ENCODE peak calls at places on chromosomes 6 and 20, in eight cellular contexts. One of them, this sample, is unnamed.

GRCh38 chr6:144036064-144036873 is 28.2 kb upstream of the PLAGL1 start:
- DNase-seq in body of pancreas: peak; percentile 17
- DNase-seq in right lobe of liver: no peak
- DNase-seq in BJ: peak; percentile 32
- DNase-seq in transverse colon: peak; percentile 43
- DNase-seq in lower leg skin: peak; percentile 27
- DNase-seq in pancreas: no peak
- DNase-seq in bronchial epithelial cell: peak; percentile 8
- DNase-seq in this sample: peak; percentile 13

GRCh38 chr20:7790189-7790588 is 150.1 kb downstream of the HAO1 start:
- DNase-seq in body of pancreas: no peak
- DNase-seq in right lobe of liver: no peak
- DNase-seq in BJ: no peak
- DNase-seq in transverse colon: no peak
- DNase-seq in lower leg skin: no peak
- DNase-seq in pancreas: no peak
- DNase-seq in bronchial epithelial cell: peak; percentile 39
- DNase-seq in this sample: no peak

GRCh38 chr6:35400901-35401311 is 51.2 kb upstream of the FANCE start:
- DNase-seq in body of pancreas: peak; percentile 63
- DNase-seq in right lobe of liver: no peak
- DNase-seq in BJ: no peak
- DNase-seq in transverse colon: peak; percentile 47
- DNase-seq in lower leg skin: no peak
- DNase-seq in pancreas: peak; percentile 68
- DNase-seq in bronchial epithelial cell: peak; percentile 100
- DNase-seq in this sample: no peak

GRCh38 chr6:69090132-69090531 is 455.1 kb downstream of the ADGRB3 start:
- DNase-seq in body of pancreas: no peak
- DNase-seq in right lobe of liver: no peak
- DNase-seq in BJ: peak; percentile 86
- DNase-seq in transverse colon: no peak
- DNase-seq in lower leg skin: no peak
- DNase-seq in pancreas: no peak
- DNase-seq in bronchial epithelial cell: peak; percentile 29
- DNase-seq in this sample: no peak

GRCh38 chr6:20581070-20581469 is 46.8 kb downstream of the CDKAL1 start:
- DNase-seq in body of pancreas: no peak
- DNase-seq in right lobe of liver: no peak
- DNase-seq in BJ: no peak
- DNase-seq in transverse colon: no peak
- DNase-seq in lower leg skin: no peak
- DNase-seq in pancreas: no peak
- DNase-seq in bronchial epithelial cell: no peak
- DNase-seq in this sample: no peak

GRCh38 chr6:35048031-35048613 is 93.0 kb downstream of the TCP11 start:
- DNase-seq in body of pancreas: peak; percentile 47
- DNase-seq in right lobe of liver: no peak
- DNase-seq in BJ: no peak
- DNase-seq in transverse colon: no peak
- DNase-seq in lower leg skin: no peak
- DNase-seq in pancreas: no peak
- DNase-seq in bronchial epithelial cell: no peak
- DNase-seq in this sample: no peak

GRCh38 chr6:122365775-122366403 is 33.6 kb upstream of the HSF2 start:
- DNase-seq in body of pancreas: no peak
- DNase-seq in right lobe of liver: no peak
- DNase-seq in BJ: no peak
- DNase-seq in transverse colon: no peak
- DNase-seq in lower leg skin: no peak
- DNase-seq in pancreas: no peak
- DNase-seq in bronchial epithelial cell: peak; percentile 50
- DNase-seq in this sample: no peak

GRCh38 chr6:15386110-15386755 is 140.4 kb downstream of the JARID2 start:
- DNase-seq in body of pancreas: no peak
- DNase-seq in right lobe of liver: no peak
- DNase-seq in BJ: no peak
- DNase-seq in transverse colon: no peak
- DNase-seq in lower leg skin: no peak
- DNase-seq in pancreas: no peak
- DNase-seq in bronchial epithelial cell: no peak
- DNase-seq in this sample: no peak

GRCh38 chr6:15106958-15107643 is 138.8 kb upstream of the JARID2 start:
- DNase-seq in body of pancreas: no peak
- DNase-seq in right lobe of liver: no peak
- DNase-seq in BJ: no peak
- DNase-seq in transverse colon: no peak
- DNase-seq in lower leg skin: no peak
- DNase-seq in pancreas: no peak
- DNase-seq in bronchial epithelial cell: no peak
- DNase-seq in this sample: no peak

GRCh38 chr6:11428351-11428750 is 109.2 kb upstream of the TMEM170B start:
- DNase-seq in body of pancreas: no peak
- DNase-seq in right lobe of liver: no peak
- DNase-seq in BJ: no peak
- DNase-seq in transverse colon: no peak
- DNase-seq in lower leg skin: no peak
- DNase-seq in pancreas: no peak
- DNase-seq in bronchial epithelial cell: no peak
- DNase-seq in this sample: peak; percentile 53

GRCh38 chr6:169230923-169231789 is 22.5 kb downstream of the THBS2 start:
- DNase-seq in body of pancreas: no peak
- DNase-seq in right lobe of liver: peak; percentile 26
- DNase-seq in BJ: no peak
- DNase-seq in transverse colon: no peak
- DNase-seq in lower leg skin: peak; percentile 12
- DNase-seq in pancreas: no peak
- DNase-seq in bronchial epithelial cell: no peak
- DNase-seq in this sample: no peak

GRCh38 chr20:31663838-31664695 is 26.4 kb downstream of the COX4I2 start:
- DNase-seq in body of pancreas: peak; percentile 77
- DNase-seq in right lobe of liver: peak; percentile 85
- DNase-seq in BJ: no peak
- DNase-seq in transverse colon: peak; percentile 77
- DNase-seq in lower leg skin: no peak
- DNase-seq in pancreas: no peak
- DNase-seq in bronchial epithelial cell: no peak
- DNase-seq in this sample: no peak

GRCh38 chr6:32664827-32665362 is 1.6 kb downstream of the HLA-DQB1 start:
- DNase-seq in body of pancreas: no peak
- DNase-seq in right lobe of liver: no peak
- DNase-seq in BJ: no peak
- DNase-seq in transverse colon: peak; percentile 40
- DNase-seq in lower leg skin: no peak
- DNase-seq in pancreas: no peak
- DNase-seq in bronchial epithelial cell: no peak
- DNase-seq in this sample: peak; percentile 83

GRCh38 chr6:42315991-42316378 is 98.3 kb upstream of the MRPS10 start:
- DNase-seq in body of pancreas: peak; percentile 51
- DNase-seq in right lobe of liver: no peak
- DNase-seq in BJ: peak; percentile 91
- DNase-seq in transverse colon: peak; percentile 18
- DNase-seq in lower leg skin: no peak
- DNase-seq in pancreas: no peak
- DNase-seq in bronchial epithelial cell: peak; percentile 92
- DNase-seq in this sample: peak; percentile 56

DNA sequence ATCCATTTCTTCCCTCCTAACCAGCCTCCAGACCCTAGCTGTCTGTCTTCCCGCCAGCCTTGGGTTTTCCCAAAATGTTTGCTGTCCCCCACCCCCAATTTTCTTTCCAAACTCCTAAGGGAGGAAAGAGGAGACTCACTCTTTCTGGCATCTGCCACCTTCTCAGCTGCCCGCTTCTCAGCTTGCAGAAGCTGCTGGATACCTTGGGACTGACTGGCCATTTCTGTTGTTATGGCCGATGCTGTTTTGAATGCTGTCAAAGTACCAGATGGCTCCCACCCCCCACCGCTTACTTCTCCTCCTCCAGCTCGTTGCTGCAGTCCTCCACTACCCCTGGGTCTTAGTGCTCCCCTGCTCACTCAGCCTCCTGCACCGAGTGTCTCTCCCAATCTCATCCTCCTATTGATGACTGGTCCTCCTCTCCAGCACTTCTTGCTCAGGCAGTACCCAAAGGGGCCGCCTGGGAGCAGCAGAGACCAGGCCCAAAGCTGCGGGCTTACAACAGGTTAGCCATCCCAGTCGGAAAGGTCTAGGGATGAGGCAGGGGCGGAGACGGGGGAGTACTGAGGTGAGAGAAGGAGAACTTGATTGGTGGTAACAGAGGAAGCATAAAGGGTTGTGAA is at the start of gene ATP6V1G2:
- DNase-seq in body of pancreas: peak; percentile 90
- DNase-seq in right lobe of liver: peak; percentile 91
- DNase-seq in BJ: peak; percentile 62
- DNase-seq in transverse colon: peak; percentile 94
- DNase-seq in lower leg skin: peak; percentile 90
- DNase-seq in pancreas: peak; percentile 90
- DNase-seq in bronchial epithelial cell: peak; percentile 91
- DNase-seq in this sample: peak; percentile 93
- H3K4me3 ChIP-seq in body of pancreas: peak within 1 kb of the TSS; percentile 15
- H3K4me3 ChIP-seq in right lobe of liver: peak within 1 kb of the TSS; percentile 58
- H3K4me3 ChIP-seq in BJ: peak within 1 kb of the TSS; percentile 50
- H3K4me3 ChIP-seq in transverse colon: peak within 1 kb of the TSS; percentile 58
- H3K4me3 ChIP-seq in lower leg skin: no peak within 1 kb of the TSS
- H3K4me3 ChIP-seq in pancreas: peak within 1 kb of the TSS; percentile 31
- H3K4me3 ChIP-seq in bronchial epithelial cell: peak within 1 kb of the TSS; percentile 35
- H3K4me3 ChIP-seq in this sample: peak within 1 kb of the TSS; percentile 54

GRCh38 chr20:37081717-37082289 is 14.0 kb downstream of the RBL1 start:
- DNase-seq in body of pancreas: no peak
- DNase-seq in right lobe of liver: no peak
- DNase-seq in BJ: no peak
- DNase-seq in transverse colon: peak; percentile 17
- DNase-seq in lower leg skin: no peak
- DNase-seq in pancreas: no peak
- DNase-seq in bronchial epithelial cell: no peak
- DNase-seq in this sample: peak; percentile 32
- TF ChIP-seq CTCF in body of pancreas: peak; percentile 12
- TF ChIP-seq CTCF in right lobe of liver: peak; percentile 32
- TF ChIP-seq CTCF in BJ: peak; percentile 36
- TF ChIP-seq CTCF in transverse colon: no peak
- TF ChIP-seq CTCF in lower leg skin: no peak
- TF ChIP-seq CTCF in pancreas: no peak
- TF ChIP-seq CTCF in bronchial epithelial cell: peak; percentile 21
- TF ChIP-seq CTCF in this sample: peak; percentile 55

GRCh38 chr6:45539124-45539523 is 161.4 kb upstream of the SUPT3H start:
- DNase-seq in body of pancreas: no peak
- DNase-seq in right lobe of liver: no peak
- DNase-seq in BJ: no peak
- DNase-seq in transverse colon: no peak
- DNase-seq in lower leg skin: no peak
- DNase-seq in pancreas: no peak
- DNase-seq in bronchial epithelial cell: no peak
- DNase-seq in this sample: no peak
- H3K4me3 ChIP-seq in body of pancreas: no peak overlapping the region
- H3K4me3 ChIP-seq in right lobe of liver: no peak overlapping the region
- H3K4me3 ChIP-seq in BJ: no peak overlapping the region
- H3K4me3 ChIP-seq in transverse colon: no peak overlapping the region
- H3K4me3 ChIP-seq in lower leg skin: no peak overlapping the region
- H3K4me3 ChIP-seq in pancreas: no peak overlapping the region
- H3K4me3 ChIP-seq in bronchial epithelial cell: no peak overlapping the region
- H3K4me3 ChIP-seq in this sample: no peak overlapping the region

GRCh38 chr6:7411328-7411727 is 21.7 kb downstream of the RIOK1 start:
- DNase-seq in body of pancreas: no peak
- DNase-seq in right lobe of liver: no peak
- DNase-seq in BJ: no peak
- DNase-seq in transverse colon: no peak
- DNase-seq in lower leg skin: no peak
- DNase-seq in pancreas: no peak
- DNase-seq in bronchial epithelial cell: no peak
- DNase-seq in this sample: no peak

GRCh38 chr6:7409740-7410139 is 20.1 kb downstream of the RIOK1 start:
- DNase-seq in body of pancreas: no peak
- DNase-seq in right lobe of liver: no peak
- DNase-seq in BJ: no peak
- DNase-seq in transverse colon: no peak
- DNase-seq in lower leg skin: no peak
- DNase-seq in pancreas: no peak
- DNase-seq in bronchial epithelial cell: no peak
- DNase-seq in this sample: no peak

GRCh38 chr6:7413151-7413823 is 23.7 kb downstream of the RIOK1 start:
- DNase-seq in body of pancreas: no peak
- DNase-seq in right lobe of liver: no peak
- DNase-seq in BJ: no peak
- DNase-seq in transverse colon: no peak
- DNase-seq in lower leg skin: no peak
- DNase-seq in pancreas: no peak
- DNase-seq in bronchial epithelial cell: no peak
- DNase-seq in this sample: no peak

GRCh38 chr6:7414811-7415210 is 25.2 kb downstream of the RIOK1 start:
- DNase-seq in body of pancreas: no peak
- DNase-seq in right lobe of liver: no peak
- DNase-seq in BJ: peak; percentile 29
- DNase-seq in transverse colon: no peak
- DNase-seq in lower leg skin: no peak
- DNase-seq in pancreas: no peak
- DNase-seq in bronchial epithelial cell: peak; percentile 62
- DNase-seq in this sample: no peak

DNA sequence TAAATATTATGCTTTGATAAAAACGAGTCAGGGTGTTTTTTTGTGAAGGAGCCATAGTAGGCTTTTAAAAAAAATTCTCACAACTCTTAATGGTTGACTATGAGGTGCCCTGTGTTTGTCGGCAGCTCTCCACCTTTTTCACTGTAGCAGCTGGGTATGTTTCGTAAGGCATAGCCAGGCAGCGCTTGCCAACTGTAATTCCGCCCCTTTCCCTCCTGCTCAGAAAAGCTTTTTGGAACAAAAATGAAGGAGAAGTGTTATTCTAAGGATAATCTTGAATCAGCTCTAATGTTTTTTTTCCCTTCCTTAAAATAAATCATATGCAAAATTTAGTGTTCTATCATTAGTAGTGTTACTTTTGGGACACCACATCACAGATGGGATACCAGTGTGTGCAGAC is 21.2 kb downstream of the RIOK1 start:
- DNase-seq in body of pancreas: no peak
- DNase-seq in right lobe of liver: no peak
- DNase-seq in BJ: no peak
- DNase-seq in transverse colon: no peak
- DNase-seq in lower leg skin: no peak
- DNase-seq in pancreas: no peak
- DNase-seq in bronchial epithelial cell: no peak
- DNase-seq in this sample: no peak
- TF ChIP-seq CTCF in body of pancreas: no peak
- TF ChIP-seq CTCF in right lobe of liver: no peak
- TF ChIP-seq CTCF in BJ: no peak
- TF ChIP-seq CTCF in transverse colon: no peak
- TF ChIP-seq CTCF in lower leg skin: no peak
- TF ChIP-seq CTCF in pancreas: no peak
- TF ChIP-seq CTCF in bronchial epithelial cell: no peak
- TF ChIP-seq CTCF in this sample: no peak

This sample was measured in GM12865.